ENCODE peak calls at places on chromosomes 12 and 14, in six cellular contexts. J is spleen, U is H1, Y is SK-N-SH, T is Panc1, N is stomach. A is an unnamed sample.

GRCh38 chr14:49607583-49607982 is 8.8 kb downstream of the LRR1 start:
- DNase-seq in T (no peak), N (no peak), U (no peak), J (no peak), Y (no peak), A (no peak)

GRCh38 chr12:31431721-31432120 is 105.8 kb upstream of the SINHCAF start:
- DNase-seq in N (no peak), J (no peak), Y (no peak), T (no peak), U (no peak), A (no peak)

GRCh38 chr12:20798561-20798960 is 11.9 kb upstream of the SLCO1B3 start:
- DNase-seq in J (no peak), T (no peak), Y (peak), U (no peak), N (no peak), A (no peak)

GRCh38 chr12:8030189-8030588 is 2.3 kb upstream of the FOXJ2 start:
- DNase-seq in N (no peak), J (no peak), Y (no peak), U (no peak), T (no peak), A (no peak)

GRCh38 chr12:95118138-95118787 is 44.8 kb upstream of the NR2C1 start:
- DNase-seq in T (no peak), Y (no peak), U (no peak), J (no peak), N (no peak), A (no peak)

GRCh38 chr14:76761849-76762616 is 765 bp downstream of the VASH1 start:
- DNase-seq in T (no peak), J (no peak), U (no peak), Y (no peak), N (no peak), A (peak)

GRCh38 chr12:92912052-92912451 is 17.0 kb downstream of the EEA1 start:
- DNase-seq in U (no peak), J (no peak), T (no peak), N (no peak), Y (no peak), A (no peak)

GRCh38 chr12:64457036-64457435 is 5.1 kb downstream of the TBK1 start:
- DNase-seq in N (no peak), Y (no peak), T (no peak), U (no peak), J (no peak), A (no peak)

GRCh38 chr12:85883763-85884162 is 9.7 kb downstream of the NTS start:
- DNase-seq in Y (no peak), J (no peak), N (no peak), U (no peak), T (no peak), A (no peak)

GRCh38 chr12:22042981-22043669 is 2.9 kb upstream of the CMAS start:
- DNase-seq in J (no peak), N (no peak), T (peak), Y (no peak), U (no peak), A (no peak)

GRCh38 chr14:79111963-79112362 is 941.8 kb downstream of the NRXN3 start:
- DNase-seq in J (no peak), U (no peak), N (no peak), Y (no peak), T (no peak), A (no peak)

GRCh38 chr12:11797317-11797913 is 147.9 kb downstream of the ETV6 start:
- DNase-seq in U (no peak), J (no peak), N (peak), T (no peak), Y (no peak), A (no peak)

GRCh38 chr12:111467092-111467861 is 61.6 kb downstream of the SH2B3 start:
- DNase-seq in U (no peak), J (no peak), N (no peak), Y (no peak), T (no peak), A (no peak)

GRCh38 chr12:92949466-92949865 is 20.4 kb upstream of the EEA1 start:
- DNase-seq in N (no peak), T (no peak), U (no peak), J (no peak), Y (no peak), A (no peak)

GRCh38 chr14:78088941-78089340 is 81.2 kb upstream of the NRXN3 start:
- DNase-seq in J (no peak), U (no peak), T (no peak), Y (no peak), N (no peak), A (peak)

GRCh38 chr14:22333408-22334274 is 255.4 kb downstream of the DAD1 start:
- DNase-seq in N (peak), T (peak), J (no peak), Y (no peak), U (no peak), A (no peak)

GRCh38 chr14:47269788-47270492 is 405.5 kb downstream of the MDGA2 start:
- DNase-seq in T (no peak), J (no peak), Y (no peak), U (no peak), N (no peak), A (no peak)

GRCh38 chr12:57740656-57741412 is 2.3 kb upstream of the AGAP2 start:
- DNase-seq in U (no peak), N (no peak), T (no peak), Y (no peak), J (peak), A (no peak)

GRCh38 chr12:100267603-100268281 is 765 bp downstream of the SCYL2 start:
- DNase-seq in U (no peak), Y (no peak), N (peak), T (no peak), J (no peak), A (no peak)

GRCh38 chr12:2678416-2678815 is 116.4 kb upstream of the FKBP4 start:
- DNase-seq in U (no peak), Y (no peak), T (no peak), J (peak), N (no peak), A (peak)

GRCh38 chr12:64171715-64172114 is 50.4 kb downstream of the KICS2 start:
- DNase-seq in U (no peak), T (no peak), N (no peak), J (no peak), Y (no peak), A (no peak)

GRCh38 chr12:80056232-80056631 is 43.1 kb upstream of the OTOGL start:
- DNase-seq in J (no peak), U (no peak), Y (no peak), N (no peak), T (no peak), A (no peak)

DNA sequence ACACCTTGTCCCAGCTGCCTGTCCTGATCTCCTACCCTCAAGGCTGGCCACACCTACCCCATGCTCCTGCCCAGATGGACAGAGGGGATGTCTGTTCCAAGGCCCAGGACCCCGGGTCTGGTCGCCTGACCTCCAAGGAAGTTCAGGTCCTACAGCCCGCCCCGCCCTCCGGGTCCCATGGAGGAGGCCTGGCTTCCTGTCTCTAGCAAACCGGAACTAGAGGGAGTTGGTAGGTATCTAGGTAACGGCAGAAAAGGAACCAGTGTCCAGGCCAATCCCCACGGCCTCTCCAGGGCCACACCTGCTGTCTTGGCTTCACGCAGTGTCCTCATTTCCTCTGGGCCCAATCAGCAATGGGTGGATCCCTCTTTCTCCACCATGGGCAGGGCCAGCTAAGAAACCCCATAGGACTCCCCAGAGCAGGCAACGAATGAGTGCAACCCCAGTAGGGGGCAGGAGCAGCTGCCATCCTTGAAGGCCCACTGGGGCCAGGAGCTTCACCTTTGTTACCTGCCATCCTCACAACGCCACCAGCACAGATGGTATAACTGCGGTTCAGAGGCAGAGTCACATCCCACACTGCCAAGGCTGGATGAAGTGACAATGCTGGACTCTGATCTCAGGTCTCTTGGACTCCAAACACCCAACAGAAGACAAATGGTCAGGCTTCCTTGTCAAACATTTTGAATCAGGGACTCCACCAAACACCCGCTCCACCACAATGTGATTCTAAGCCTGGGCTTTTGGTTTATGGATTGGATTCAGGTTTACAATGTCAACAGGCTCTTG is 25.1 kb upstream of the RPLP0 start:
- DNase-seq in Y (no peak), J (peak), N (peak), U (no peak), T (no peak), A (no peak)
- H3K27ac ChIP-seq in Y (no peak), J (peak), N (peak), U (no peak), T (peak), A (peak)

DNA sequence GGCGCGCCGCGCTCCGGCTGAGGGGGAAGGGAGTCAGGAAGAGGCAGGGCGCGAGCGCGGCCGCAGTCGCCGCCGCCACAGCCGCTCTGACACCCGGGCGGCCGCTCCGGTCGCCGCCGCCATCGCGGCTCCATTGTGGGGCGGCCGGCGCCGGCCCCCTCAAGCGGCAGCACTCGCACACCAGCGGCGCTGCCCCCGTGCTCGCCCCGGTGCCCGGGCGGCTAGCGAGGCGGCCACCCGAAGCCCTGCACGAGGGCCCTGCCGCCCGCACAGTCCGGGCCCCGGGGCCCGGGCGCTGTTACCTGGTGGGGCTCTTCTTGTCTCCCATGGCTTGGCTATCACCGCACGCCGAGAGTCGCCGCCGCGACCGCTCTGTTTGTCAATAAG is 202 bp downstream of the YAF2 start:
- DNase-seq in T (no peak), U (no peak), N (no peak), Y (no peak), J (no peak), A (no peak)
- TF ChIP-seq POLR2AphosphoS5 in T (no peak), U (no peak), N (no peak), Y (no peak), J (no peak), A (no peak)

DNA sequence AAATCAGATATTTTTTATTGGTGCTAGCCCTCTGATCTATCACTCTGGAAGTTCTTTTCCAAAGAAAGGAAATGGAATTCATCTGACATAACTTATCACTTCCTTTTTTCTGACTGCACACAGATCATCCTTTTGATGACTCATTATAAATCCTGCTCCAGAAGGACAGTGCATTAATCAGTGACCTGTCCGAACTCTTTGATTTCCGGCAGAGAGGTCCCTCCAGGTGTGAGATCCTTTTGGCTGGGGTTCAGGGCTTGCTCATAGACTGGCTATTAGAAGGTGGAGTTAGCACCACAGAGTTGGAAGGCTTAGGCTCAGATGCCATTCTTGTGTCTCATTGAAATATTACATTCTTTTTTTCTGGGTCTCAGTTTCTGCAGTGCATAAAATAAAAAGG is 328.2 kb downstream of the ZFP36L1 start:
- DNase-seq in U (no peak), Y (no peak), J (no peak), N (no peak), T (no peak), A (no peak)
- H3K27ac ChIP-seq in U (no peak), Y (peak), J (no peak), N (no peak), T (peak), A (no peak)

GRCh38 chr14:44699391-44699790 is 192.3 kb upstream of the FSCB start:
- DNase-seq in T (no peak), J (no peak), Y (no peak), N (no peak), U (no peak), A (no peak)

GRCh38 chr14:44700184-44700583 is 193.1 kb upstream of the FSCB start:
- DNase-seq in N (no peak), J (no peak), Y (no peak), U (no peak), T (no peak), A (no peak)

GRCh38 chr14:44701563-44702263 is 194.6 kb upstream of the FSCB start:
- DNase-seq in J (no peak), Y (no peak), U (no peak), T (no peak), N (no peak), A (no peak)

GRCh38 chr14:44700694-44701093 is 193.6 kb upstream of the FSCB start:
- DNase-seq in T (no peak), U (no peak), N (no peak), J (no peak), Y (no peak), A (no peak)
- TF ChIP-seq POLR2AphosphoS5 in T (no peak), U (no peak), N (no peak), J (no peak), Y (no peak), A (no peak)

GRCh38 chr12:6549379-6550151 is 6.3 kb downstream of the IFFO1 start:
- DNase-seq in U (no peak), J (peak), T (no peak), N (no peak), Y (no peak), A (no peak)
- H3K27ac ChIP-seq in U (no peak), J (peak), T (no peak), N (peak), Y (peak), A (peak)

GRCh38 chr12:103858953-103859601 is 18.0 kb upstream of the NT5DC3 start:
- DNase-seq in N (peak), T (peak), U (no peak), J (no peak), Y (no peak), A (peak)
- TF ChIP-seq POLR2AphosphoS5 in N (peak), T (peak), U (no peak), J (no peak), Y (no peak), A (no peak)

A was measured in suprapubic skin.